ENCODE peak calls at places on chromosomes 7 and 10, in seven cellular contexts. M is mesendoderm, L is H1, D is mesenchymal stem cell, N is H9, O is trophoblast cell, R is neuronal stem cell. C is an unnamed sample.

GRCh38 chr10:48708144-48708543 is 23.5 kb downstream of the WDFY4 start:
- DNase-seq in M (peak), L (no peak), D (peak), N (no peak), O (no peak), R (no peak), C (peak)

GRCh38 chr7:22418251-22419046 is 61.5 kb upstream of the RAPGEF5 start:
- DNase-seq in M (no peak), L (no peak), D (no peak), N (no peak), O (no peak), R (no peak), C (no peak)

GRCh38 chr10:119658274-119658673 is 7.1 kb downstream of the BAG3 start:
- DNase-seq in M (peak), L (no peak), D (peak), N (peak), O (peak), R (no peak), C (peak)

GRCh38 chr7:26007510-26007909 is 144.5 kb upstream of the NFE2L3 start:
- DNase-seq in M (no peak), L (no peak), D (no peak), N (no peak), O (no peak), R (no peak), C (no peak)

GRCh38 chr7:134852626-134853025 is 73.2 kb downstream of the CALD1 start:
- DNase-seq in M (no peak), L (no peak), D (peak), N (no peak), O (no peak), R (no peak), C (no peak)

GRCh38 chr7:135575296-135575695 is 17.6 kb downstream of the NUP205 start:
- DNase-seq in M (no peak), L (no peak), D (no peak), N (no peak), O (no peak), R (no peak), C (no peak)

GRCh38 chr7:33725111-33725510 is 180.2 kb upstream of the BMPER start:
- DNase-seq in M (peak), L (no peak), D (no peak), N (no peak), O (no peak), R (no peak), C (no peak)

GRCh38 chr10:201328-201771 is 66.1 kb downstream of the ZMYND11 start:
- DNase-seq in M (no peak), L (no peak), D (peak), N (no peak), O (no peak), R (no peak), C (peak)

GRCh38 chr10:61901829-61902447 is 439 bp downstream of the ARID5B start:
- DNase-seq in M (peak), L (peak), D (peak), N (no peak), O (peak), R (peak), C (no peak)

GRCh38 chr7:104127204-104127603 is 80.6 kb downstream of the ORC5 start:
- DNase-seq in M (no peak), L (no peak), D (no peak), N (no peak), O (no peak), R (no peak), C (no peak)

GRCh38 chr7:4416436-4417092 is 265.5 kb upstream of the FOXK1 start:
- DNase-seq in M (no peak), L (no peak), D (no peak), N (no peak), O (no peak), R (no peak), C (no peak)

GRCh38 chr7:105429746-105430612 is 41.3 kb upstream of the SRPK2 start:
- DNase-seq in M (peak), L (no peak), D (peak), N (peak), O (peak), R (no peak), C (peak)

GRCh38 chr10:70381491-70382421 is 669 bp downstream of the LRRC20 start:
- DNase-seq in M (peak), L (peak), D (peak), N (peak), O (no peak), R (no peak), C (peak)

GRCh38 chr7:3722396-3722846 is 421.4 kb downstream of the SDK1 start:
- DNase-seq in M (peak), L (peak), D (peak), N (peak), O (no peak), R (peak), C (peak)

GRCh38 chr10:32367793-32368453 is 21.0 kb upstream of the EPC1 start:
- DNase-seq in M (peak), L (peak), D (peak), N (peak), O (peak), R (no peak), C (peak)

GRCh38 chr10:85667638-85668233 is 698.9 kb downstream of the GRID1 start:
- DNase-seq in M (peak), L (peak), D (no peak), N (peak), O (no peak), R (no peak), C (no peak)

GRCh38 chr7:28409716-28410627 is 2.3 kb upstream of the CREB5 start:
- DNase-seq in M (peak), L (peak), D (peak), N (peak), O (peak), R (peak), C (peak)

GRCh38 chr7:157009778-157010587 is 480 bp downstream of the MNX1 start:
- DNase-seq in M (no peak), L (no peak), D (no peak), N (no peak), O (no peak), R (no peak), C (no peak)

GRCh38 chr10:119209736-119210355 is 2.5 kb downstream of the GRK5 start:
- DNase-seq in M (no peak), L (no peak), D (peak), N (no peak), O (no peak), R (no peak), C (peak)

GRCh38 chr7:85681241-85681640 is 494.4 kb upstream of the SEMA3D start:
- DNase-seq in M (peak), L (no peak), D (no peak), N (no peak), O (no peak), R (no peak), C (no peak)

GRCh38 chr7:121278120-121279021 is 50.4 kb upstream of the WNT16 start:
- DNase-seq in M (peak), L (no peak), D (peak), N (no peak), O (no peak), R (no peak), C (peak)

GRCh38 chr10:97714401-97715258 is 1.1 kb downstream of the MARVELD1 start:
- DNase-seq in M (peak), L (peak), D (peak), N (peak), O (peak), R (no peak), C (peak)

GRCh38 chr10:120950103-120950561 is 99.0 kb downstream of the WDR11 start:
- DNase-seq in M (peak), L (peak), D (peak), N (peak), O (no peak), R (peak), C (peak)

GRCh38 chr7:6558837-6559236 is 7.6 kb upstream of the GRID2IP start:
- DNase-seq in M (peak), L (no peak), D (peak), N (peak), O (peak), R (no peak), C (peak)

GRCh38 chr10:132329565-132330485 is 2.2 kb upstream of the LRRC27 start:
- DNase-seq in M (peak), L (no peak), D (peak), N (no peak), O (no peak), R (no peak), C (peak)

GRCh38 chr7:31079126-31079918 is 27.2 kb downstream of the ADCYAP1R1 start:
- DNase-seq in M (no peak), L (no peak), D (no peak), N (no peak), O (no peak), R (no peak), C (no peak)

GRCh38 chr7:51645298-51645697 is 328.7 kb upstream of the COBL start:
- DNase-seq in M (peak), L (no peak), D (no peak), N (no peak), O (no peak), R (peak), C (no peak)
- H2BK5ac ChIP-seq in M (no peak), L (no peak), D (no peak), N (no peak), O (no peak), R (peak), C (no peak)

GRCh38 chr7:17709599-17709998 is 230.7 kb downstream of the SNX13 start:
- DNase-seq in M (no peak), L (no peak), D (no peak), N (no peak), O (no peak), R (no peak), C (no peak)
- H2BK5ac ChIP-seq in M (no peak), L (no peak), D (no peak), N (no peak), O (no peak), R (no peak), C (no peak)

GRCh38 chr7:762891-763290 is 35.8 kb upstream of the PRKAR1B start:
- DNase-seq in M (no peak), L (no peak), D (no peak), N (no peak), O (no peak), R (no peak), C (no peak)

GRCh38 chr7:759569-759968 is 32.5 kb upstream of the PRKAR1B start:
- DNase-seq in M (no peak), L (no peak), D (no peak), N (no peak), O (no peak), R (no peak), C (no peak)

GRCh38 chr7:761101-761500 is 34.0 kb upstream of the PRKAR1B start:
- DNase-seq in M (no peak), L (no peak), D (no peak), N (no peak), O (no peak), R (no peak), C (no peak)

GRCh38 chr7:760006-760405 is 32.9 kb upstream of the PRKAR1B start:
- DNase-seq in M (no peak), L (no peak), D (no peak), N (no peak), O (no peak), R (no peak), C (no peak)

DNA sequence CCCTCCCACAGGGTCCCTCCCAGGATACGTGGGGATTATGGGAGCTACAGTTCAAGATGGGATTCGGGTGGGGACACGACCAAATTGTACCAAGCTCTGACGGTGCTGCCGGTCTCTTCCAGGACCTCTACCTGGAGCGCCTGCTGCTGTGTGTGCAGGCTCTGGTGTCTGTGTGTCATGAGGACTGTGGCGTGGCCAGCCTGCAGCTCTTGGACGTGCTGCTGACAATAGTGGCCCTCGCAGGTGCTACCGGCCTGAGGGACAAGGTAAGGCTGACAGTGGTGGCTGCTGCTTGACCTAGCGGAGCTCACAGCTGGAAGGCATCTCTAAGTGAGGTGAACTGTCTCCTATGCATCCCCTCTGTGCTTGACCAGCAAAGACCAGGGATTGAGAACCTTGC is 34.5 kb upstream of the PRKAR1B start:
- DNase-seq in M (no peak), L (no peak), D (no peak), N (no peak), O (no peak), R (no peak), C (no peak)
- H2BK5ac ChIP-seq in M (no peak), L (no peak), D (no peak), N (no peak), O (no peak), R (no peak), C (no peak)

DNA sequence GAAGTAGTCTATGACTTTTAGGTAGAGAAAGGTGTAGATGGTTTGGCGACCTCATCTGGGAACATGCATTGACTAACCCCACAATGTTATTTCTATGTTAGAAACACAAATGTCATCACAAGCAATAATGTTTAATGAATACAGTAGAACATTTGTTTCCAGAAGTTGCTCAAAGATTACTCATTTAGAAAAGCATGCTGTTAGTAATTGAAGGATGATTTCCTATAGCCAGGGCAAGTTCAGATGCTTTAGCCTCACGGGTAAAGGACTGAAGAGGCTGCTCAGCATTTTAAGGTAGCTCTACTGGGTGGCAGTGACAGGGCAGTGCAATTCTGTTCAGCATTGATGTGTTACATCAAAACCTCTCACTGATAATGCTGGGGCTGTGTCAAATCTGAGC is 199.3 kb upstream of the FZD1 start:
- DNase-seq in M (no peak), L (no peak), D (no peak), N (no peak), O (no peak), R (no peak), C (peak)
- H2BK5ac ChIP-seq in M (no peak), L (no peak), D (no peak), N (no peak), O (no peak), R (no peak), C (no peak)

DNA sequence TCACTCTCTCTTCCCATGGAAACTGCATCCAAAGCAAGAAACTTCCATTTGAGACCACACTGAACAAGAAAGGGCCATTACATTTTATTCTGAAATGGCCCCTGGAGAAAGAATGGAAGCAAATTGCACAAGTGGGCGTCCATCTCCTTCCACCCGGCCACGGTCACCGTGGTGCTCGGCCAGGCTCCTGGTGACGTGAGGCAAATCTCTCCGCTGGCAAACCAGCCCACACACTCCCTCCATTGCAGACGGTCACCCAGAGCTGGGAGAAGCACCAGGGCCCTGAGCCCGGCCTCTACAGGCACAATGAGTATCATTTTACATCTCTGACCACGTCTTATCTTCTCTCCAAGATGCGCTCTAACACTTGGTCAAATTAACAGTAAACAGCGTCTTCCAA is 126.1 kb upstream of the FAM20C start:
- DNase-seq in M (no peak), L (no peak), D (no peak), N (no peak), O (no peak), R (no peak), C (no peak)
- H2BK5ac ChIP-seq in M (no peak), L (no peak), D (no peak), N (no peak), O (no peak), R (no peak), C (no peak)

GRCh38 chr7:71829499-71829898 is 582.6 kb downstream of the CALN1 start:
- DNase-seq in M (no peak), L (no peak), D (no peak), N (no peak), O (no peak), R (no peak), C (no peak)

GRCh38 chr7:71835056-71835455 is 577.1 kb downstream of the CALN1 start:
- DNase-seq in M (no peak), L (no peak), D (no peak), N (no peak), O (no peak), R (no peak), C (no peak)
- H2BK5ac ChIP-seq in M (no peak), L (no peak), D (no peak), N (no peak), O (no peak), R (no peak), C (no peak)